ENCODE peak calls at places on chromosomes 6 and 20, in eight cellular contexts. One of them, this sample, is unnamed.
A peak's percentile ranks its signal among the peaks of the same experiment; 100 is the strongest.

GRCh38 chr20:3318226-3318884 is 79.4 kb upstream of the SLC4A11 start:
- DNase-seq in CD8-positive, alpha-beta T cell: no peak
- DNase-seq in DND-41: no peak
- DNase-seq in heart left ventricle: no peak
- DNase-seq in stomach: no peak
- DNase-seq in IMR-90: peak; percentile 81
- DNase-seq in cardiac fibroblast: no peak
- DNase-seq in upper lobe of left lung: no peak
- DNase-seq in this sample: no peak

GRCh38 chr20:25356294-25356933 is 34.2 kb downstream of the ABHD12 start:
- DNase-seq in CD8-positive, alpha-beta T cell: no peak
- DNase-seq in DND-41: no peak
- DNase-seq in heart left ventricle: no peak
- DNase-seq in stomach: no peak
- DNase-seq in IMR-90: no peak
- DNase-seq in cardiac fibroblast: no peak
- DNase-seq in upper lobe of left lung: no peak
- DNase-seq in this sample: no peak

GRCh38 chr6:127366281-127367022 is 23.0 kb upstream of the ECHDC1 start:
- DNase-seq in CD8-positive, alpha-beta T cell: no peak
- DNase-seq in DND-41: no peak
- DNase-seq in heart left ventricle: peak; percentile 30
- DNase-seq in stomach: no peak
- DNase-seq in IMR-90: peak; percentile 98
- DNase-seq in cardiac fibroblast: peak; percentile 95
- DNase-seq in upper lobe of left lung: no peak
- DNase-seq in this sample: no peak

GRCh38 chr6:136647363-136647763 is 97.1 kb upstream of the MAP7 start:
- DNase-seq in CD8-positive, alpha-beta T cell: no peak
- DNase-seq in DND-41: no peak
- DNase-seq in heart left ventricle: peak; percentile 38
- DNase-seq in stomach: peak; percentile 41
- DNase-seq in IMR-90: peak; percentile 97
- DNase-seq in cardiac fibroblast: peak; percentile 92
- DNase-seq in upper lobe of left lung: no peak
- DNase-seq in this sample: peak; percentile 60

GRCh38 chr6:139981810-139982550 is 607.5 kb upstream of the CITED2 start:
- DNase-seq in CD8-positive, alpha-beta T cell: no peak
- DNase-seq in DND-41: no peak
- DNase-seq in heart left ventricle: peak; percentile 22
- DNase-seq in stomach: no peak
- DNase-seq in IMR-90: peak; percentile 80
- DNase-seq in cardiac fibroblast: peak; percentile 76
- DNase-seq in upper lobe of left lung: no peak
- DNase-seq in this sample: peak; percentile 9

GRCh38 chr6:112268628-112269027 is 14.3 kb upstream of the LAMA4 start:
- DNase-seq in CD8-positive, alpha-beta T cell: no peak
- DNase-seq in DND-41: no peak
- DNase-seq in heart left ventricle: no peak
- DNase-seq in stomach: no peak
- DNase-seq in IMR-90: no peak
- DNase-seq in cardiac fibroblast: no peak
- DNase-seq in upper lobe of left lung: no peak
- DNase-seq in this sample: no peak

GRCh38 chr6:28340310-28340709 is 4.4 kb upstream of the ZSCAN31 start:
- DNase-seq in CD8-positive, alpha-beta T cell: no peak
- DNase-seq in DND-41: no peak
- DNase-seq in heart left ventricle: no peak
- DNase-seq in stomach: no peak
- DNase-seq in IMR-90: no peak
- DNase-seq in cardiac fibroblast: no peak
- DNase-seq in upper lobe of left lung: no peak
- DNase-seq in this sample: no peak

GRCh38 chr20:38649275-38649891 is 47.8 kb downstream of the ARHGAP40 start:
- DNase-seq in CD8-positive, alpha-beta T cell: no peak
- DNase-seq in DND-41: peak; percentile 26
- DNase-seq in heart left ventricle: no peak
- DNase-seq in stomach: no peak
- DNase-seq in IMR-90: no peak
- DNase-seq in cardiac fibroblast: peak; percentile 39
- DNase-seq in upper lobe of left lung: no peak
- DNase-seq in this sample: peak; percentile 28

GRCh38 chr6:165674155-165675029 is 11.4 kb upstream of the PDE10A start:
- DNase-seq in CD8-positive, alpha-beta T cell: no peak
- DNase-seq in DND-41: no peak
- DNase-seq in heart left ventricle: no peak
- DNase-seq in stomach: no peak
- DNase-seq in IMR-90: no peak
- DNase-seq in cardiac fibroblast: no peak
- DNase-seq in upper lobe of left lung: no peak
- DNase-seq in this sample: no peak

GRCh38 chr6:150534514-150534913 is 65.2 kb upstream of the PLEKHG1 start:
- DNase-seq in CD8-positive, alpha-beta T cell: no peak
- DNase-seq in DND-41: no peak
- DNase-seq in heart left ventricle: no peak
- DNase-seq in stomach: no peak
- DNase-seq in IMR-90: no peak
- DNase-seq in cardiac fibroblast: no peak
- DNase-seq in upper lobe of left lung: peak; percentile 50
- DNase-seq in this sample: no peak

GRCh38 chr6:69835414-69836179 is 30.8 kb upstream of the COL19A1 start:
- DNase-seq in CD8-positive, alpha-beta T cell: no peak
- DNase-seq in DND-41: peak; percentile 4
- DNase-seq in heart left ventricle: no peak
- DNase-seq in stomach: no peak
- DNase-seq in IMR-90: peak; percentile 76
- DNase-seq in cardiac fibroblast: peak; percentile 88
- DNase-seq in upper lobe of left lung: no peak
- DNase-seq in this sample: peak; percentile 71

GRCh38 chr6:39608652-39609345 is 116.4 kb downstream of the KIF6 start:
- DNase-seq in CD8-positive, alpha-beta T cell: no peak
- DNase-seq in DND-41: no peak
- DNase-seq in heart left ventricle: no peak
- DNase-seq in stomach: no peak
- DNase-seq in IMR-90: no peak
- DNase-seq in cardiac fibroblast: no peak
- DNase-seq in upper lobe of left lung: no peak
- DNase-seq in this sample: peak; percentile 38

GRCh38 chr20:36313936-36314335 is 7.8 kb downstream of the DLGAP4 start:
- DNase-seq in CD8-positive, alpha-beta T cell: no peak
- DNase-seq in DND-41: no peak
- DNase-seq in heart left ventricle: no peak
- DNase-seq in stomach: no peak
- DNase-seq in IMR-90: no peak
- DNase-seq in cardiac fibroblast: no peak
- DNase-seq in upper lobe of left lung: no peak
- DNase-seq in this sample: no peak

GRCh38 chr20:14512856-14513255 is 175.4 kb upstream of the FLRT3 start:
- DNase-seq in CD8-positive, alpha-beta T cell: no peak
- DNase-seq in DND-41: no peak
- DNase-seq in heart left ventricle: no peak
- DNase-seq in stomach: no peak
- DNase-seq in IMR-90: no peak
- DNase-seq in cardiac fibroblast: peak; percentile 14
- DNase-seq in upper lobe of left lung: no peak
- DNase-seq in this sample: no peak

GRCh38 chr6:38813026-38813425 is 97.9 kb downstream of the DNAH8 start:
- DNase-seq in CD8-positive, alpha-beta T cell: no peak
- DNase-seq in DND-41: no peak
- DNase-seq in heart left ventricle: no peak
- DNase-seq in stomach: no peak
- DNase-seq in IMR-90: no peak
- DNase-seq in cardiac fibroblast: peak; percentile 2
- DNase-seq in upper lobe of left lung: no peak
- DNase-seq in this sample: no peak

GRCh38 chr6:33428219-33428890 is 8.5 kb downstream of the SYNGAP1 start:
- DNase-seq in CD8-positive, alpha-beta T cell: no peak
- DNase-seq in DND-41: peak; percentile 35
- DNase-seq in heart left ventricle: no peak
- DNase-seq in stomach: no peak
- DNase-seq in IMR-90: no peak
- DNase-seq in cardiac fibroblast: peak; percentile 26
- DNase-seq in upper lobe of left lung: no peak
- DNase-seq in this sample: peak; percentile 65

GRCh38 chr6:45613678-45614077 is 235.9 kb upstream of the SUPT3H start:
- DNase-seq in CD8-positive, alpha-beta T cell: no peak
- DNase-seq in DND-41: no peak
- DNase-seq in heart left ventricle: peak; percentile 42
- DNase-seq in stomach: no peak
- DNase-seq in IMR-90: peak; percentile 80
- DNase-seq in cardiac fibroblast: peak; percentile 80
- DNase-seq in upper lobe of left lung: no peak
- DNase-seq in this sample: no peak

GRCh38 chr6:26053929-26054658 is 33.1 kb upstream of the HFE start:
- DNase-seq in CD8-positive, alpha-beta T cell: no peak
- DNase-seq in DND-41: no peak
- DNase-seq in heart left ventricle: no peak
- DNase-seq in stomach: no peak
- DNase-seq in IMR-90: peak; percentile 16
- DNase-seq in cardiac fibroblast: peak; percentile 41
- DNase-seq in upper lobe of left lung: no peak
- DNase-seq in this sample: peak; percentile 25

GRCh38 chr6:168080397-168081077 is 1.5 kb upstream of the FRMD1 start:
- DNase-seq in CD8-positive, alpha-beta T cell: no peak
- DNase-seq in DND-41: no peak
- DNase-seq in heart left ventricle: no peak
- DNase-seq in stomach: no peak
- DNase-seq in IMR-90: no peak
- DNase-seq in cardiac fibroblast: no peak
- DNase-seq in upper lobe of left lung: peak; percentile 73
- DNase-seq in this sample: no peak

DNA sequence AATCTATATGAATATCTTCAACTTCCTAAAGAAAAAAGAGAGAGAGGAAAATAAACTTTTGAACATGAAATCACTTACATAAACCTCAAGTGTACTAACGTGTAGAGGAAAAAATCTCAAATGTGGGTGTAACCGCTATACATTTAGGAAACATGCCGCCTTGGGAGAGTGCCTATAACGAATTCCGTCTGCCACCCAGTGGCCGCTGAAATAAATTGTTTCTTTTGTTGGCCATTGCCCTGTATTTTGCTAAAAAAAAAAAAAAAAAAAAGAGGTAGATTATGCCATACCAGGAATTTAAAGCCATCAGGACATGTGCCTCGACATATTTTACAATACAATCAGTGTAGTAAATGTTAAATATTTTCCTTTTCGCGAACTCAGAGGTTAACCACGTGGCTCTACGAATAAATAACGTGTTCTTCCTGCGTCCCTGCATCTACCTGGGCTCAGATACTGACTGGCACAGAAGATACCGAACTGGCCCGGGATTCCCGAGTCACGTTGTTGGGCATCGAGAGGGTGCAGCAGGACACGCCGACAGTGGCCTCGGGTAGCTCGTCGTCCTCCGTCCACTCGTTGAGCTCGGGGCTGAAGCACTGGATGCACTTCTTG is 14.3 kb downstream of the KLHL31 start:
- DNase-seq in CD8-positive, alpha-beta T cell: peak; percentile 52
- DNase-seq in DND-41: peak; percentile 35
- DNase-seq in heart left ventricle: no peak
- DNase-seq in stomach: peak; percentile 67
- DNase-seq in IMR-90: peak; percentile 78
- DNase-seq in cardiac fibroblast: peak; percentile 84
- DNase-seq in upper lobe of left lung: no peak
- DNase-seq in this sample: peak; percentile 75
- TF ChIP-seq CTCF in CD8-positive, alpha-beta T cell: peak; percentile 66
- TF ChIP-seq CTCF in DND-41: peak; percentile 13
- TF ChIP-seq CTCF in heart left ventricle: peak; percentile 56
- TF ChIP-seq CTCF in stomach: peak; percentile 35
- TF ChIP-seq CTCF in IMR-90: peak; percentile 67
- TF ChIP-seq CTCF in cardiac fibroblast: peak; percentile 43
- TF ChIP-seq CTCF in upper lobe of left lung: peak; percentile 32
- TF ChIP-seq CTCF in this sample: peak; percentile 44

DNA sequence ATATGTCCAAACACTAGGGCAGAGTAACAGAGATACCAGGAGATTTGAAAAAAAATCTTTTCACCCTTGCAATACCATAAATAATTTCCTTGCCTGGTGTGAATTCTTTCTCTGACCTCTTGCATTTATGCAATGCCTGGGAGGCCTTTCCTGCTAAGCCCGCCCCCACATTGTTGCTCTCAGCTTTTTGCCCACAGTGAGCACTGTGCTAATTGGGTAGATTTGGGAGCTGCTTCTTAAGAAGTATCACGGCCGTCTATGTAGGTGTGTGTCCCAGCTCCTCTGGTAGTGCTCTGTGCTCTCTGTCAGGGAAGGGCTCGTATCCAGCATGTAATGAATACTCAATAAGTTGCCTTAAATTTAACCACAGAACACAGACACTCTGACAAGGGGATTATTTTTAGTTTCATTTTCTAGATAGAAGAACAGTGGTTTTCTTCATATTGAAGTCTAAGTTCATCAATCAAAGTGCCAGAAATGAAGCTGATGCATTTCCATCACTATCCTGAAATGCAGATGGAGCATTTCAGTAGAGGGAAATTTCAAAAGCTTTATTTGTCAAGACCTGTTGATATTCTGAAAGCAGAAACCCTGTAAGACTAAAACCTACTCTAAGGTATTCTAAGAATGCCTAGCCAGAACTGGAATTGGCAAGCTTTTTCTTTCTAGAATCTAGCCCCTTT is 54.5 kb upstream of the CEP85L start:
- DNase-seq in CD8-positive, alpha-beta T cell: no peak
- DNase-seq in DND-41: peak; percentile 55
- DNase-seq in heart left ventricle: no peak
- DNase-seq in stomach: no peak
- DNase-seq in IMR-90: peak; percentile 36
- DNase-seq in cardiac fibroblast: peak; percentile 88
- DNase-seq in upper lobe of left lung: no peak
- DNase-seq in this sample: peak; percentile 58
- H3K4me3 ChIP-seq in CD8-positive, alpha-beta T cell: peak overlapping the region; percentile 32
- H3K4me3 ChIP-seq in DND-41: peak overlapping the region; percentile 50
- H3K4me3 ChIP-seq in heart left ventricle: no peak overlapping the region
- H3K4me3 ChIP-seq in stomach: no peak overlapping the region
- H3K4me3 ChIP-seq in IMR-90: peak overlapping the region; percentile 35
- H3K4me3 ChIP-seq in cardiac fibroblast: peak overlapping the region; percentile 8
- H3K4me3 ChIP-seq in upper lobe of left lung: no peak overlapping the region
- H3K4me3 ChIP-seq in this sample: peak overlapping the region; percentile 57

GRCh38 chr20:62702886-62703852 is 5.5 kb upstream of the NTSR1 start:
- DNase-seq in CD8-positive, alpha-beta T cell: no peak
- DNase-seq in DND-41: no peak
- DNase-seq in heart left ventricle: peak; percentile 14
- DNase-seq in stomach: peak; percentile 33
- DNase-seq in IMR-90: peak; percentile 94
- DNase-seq in cardiac fibroblast: peak; percentile 83
- DNase-seq in upper lobe of left lung: no peak
- DNase-seq in this sample: no peak
- TF ChIP-seq CTCF in CD8-positive, alpha-beta T cell: no peak
- TF ChIP-seq CTCF in DND-41: no peak
- TF ChIP-seq CTCF in heart left ventricle: no peak
- TF ChIP-seq CTCF in stomach: no peak
- TF ChIP-seq CTCF in IMR-90: peak; percentile 64
- TF ChIP-seq CTCF in cardiac fibroblast: peak; percentile 47
- TF ChIP-seq CTCF in upper lobe of left lung: no peak
- TF ChIP-seq CTCF in this sample: no peak

DNA sequence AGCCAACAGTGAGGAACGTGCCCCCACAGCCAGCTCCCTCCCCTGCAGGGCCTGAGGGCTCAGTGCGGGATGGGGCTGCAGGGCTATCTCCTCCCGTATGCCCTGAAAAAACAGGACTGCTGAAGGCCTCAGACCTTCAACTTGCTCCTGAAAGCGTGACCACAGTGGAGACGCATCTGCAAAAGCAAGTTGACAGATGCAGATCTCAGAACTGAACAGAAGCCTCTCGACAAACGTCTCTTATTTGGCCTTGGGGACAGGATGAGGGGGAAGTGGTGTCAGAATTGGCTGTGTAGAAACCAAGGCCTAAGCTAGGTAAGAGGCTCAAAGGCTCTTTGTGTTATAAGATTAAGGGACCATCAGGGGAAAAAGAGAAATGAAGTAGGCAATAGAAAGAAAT is 120.7 kb upstream of the SLC22A23 start:
- DNase-seq in CD8-positive, alpha-beta T cell: no peak
- DNase-seq in DND-41: no peak
- DNase-seq in heart left ventricle: no peak
- DNase-seq in stomach: no peak
- DNase-seq in IMR-90: no peak
- DNase-seq in cardiac fibroblast: no peak
- DNase-seq in upper lobe of left lung: no peak
- DNase-seq in this sample: no peak
- H3K4me3 ChIP-seq in CD8-positive, alpha-beta T cell: no peak overlapping the region
- H3K4me3 ChIP-seq in DND-41: no peak overlapping the region
- H3K4me3 ChIP-seq in heart left ventricle: no peak overlapping the region
- H3K4me3 ChIP-seq in stomach: no peak overlapping the region
- H3K4me3 ChIP-seq in IMR-90: no peak overlapping the region
- H3K4me3 ChIP-seq in cardiac fibroblast: no peak overlapping the region
- H3K4me3 ChIP-seq in upper lobe of left lung: no peak overlapping the region
- H3K4me3 ChIP-seq in this sample: no peak overlapping the region

This sample was measured in GM12865.